ENCODE peak calls at places on chromosomes 7 and 10, in four cellular contexts. One of them, this sample, is unnamed. For H3K36me3 and H3K4me1, the result is how much of the 10 kb centered on the place peaks cover.

GRCh38 chr10:102132193-102132562 is 662 bp upstream of the PPRC1 start:
- DNase-seq in stomach: no peak
- DNase-seq in Panc1: no peak
- DNase-seq in aorta: no peak
- DNase-seq in this sample: no peak

GRCh38 chr10:109274681-109275080 is 648.6 kb downstream of the XPNPEP1 start:
- DNase-seq in aorta: no peak
- DNase-seq in stomach: no peak
- DNase-seq in Panc1: no peak
- DNase-seq in this sample: no peak

GRCh38 chr7:4265676-4266075 is 416.4 kb upstream of the FOXK1 start:
- DNase-seq in aorta: no peak
- DNase-seq in Panc1: no peak
- DNase-seq in stomach: no peak
- DNase-seq in this sample: no peak

GRCh38 chr10:91632671-91633550 is at the start of gene PPP1R3C:
- DNase-seq in Panc1: peak
- DNase-seq in aorta: peak
- DNase-seq in stomach: peak
- DNase-seq in this sample: peak

GRCh38 chr7:47093254-47093798 is 488.6 kb downstream of the TNS3 start:
- DNase-seq in stomach: no peak
- DNase-seq in aorta: no peak
- DNase-seq in Panc1: no peak
- DNase-seq in this sample: no peak

GRCh38 chr7:46859963-46860475 is 721.9 kb downstream of the TNS3 start:
- DNase-seq in Panc1: no peak
- DNase-seq in stomach: no peak
- DNase-seq in aorta: no peak
- DNase-seq in this sample: no peak

GRCh38 chr10:101611506-101611905 is 23.4 kb downstream of the DPCD start:
- DNase-seq in aorta: no peak
- DNase-seq in Panc1: no peak
- DNase-seq in stomach: no peak
- DNase-seq in this sample: no peak

GRCh38 chr7:30757343-30757695 is 5.4 kb downstream of the INMT start:
- DNase-seq in Panc1: no peak
- DNase-seq in aorta: no peak
- DNase-seq in stomach: no peak
- DNase-seq in this sample: no peak

GRCh38 chr10:128084991-128085390 is 41.2 kb downstream of the MKI67 start:
- DNase-seq in Panc1: no peak
- DNase-seq in stomach: no peak
- DNase-seq in aorta: no peak
- DNase-seq in this sample: no peak

DNA sequence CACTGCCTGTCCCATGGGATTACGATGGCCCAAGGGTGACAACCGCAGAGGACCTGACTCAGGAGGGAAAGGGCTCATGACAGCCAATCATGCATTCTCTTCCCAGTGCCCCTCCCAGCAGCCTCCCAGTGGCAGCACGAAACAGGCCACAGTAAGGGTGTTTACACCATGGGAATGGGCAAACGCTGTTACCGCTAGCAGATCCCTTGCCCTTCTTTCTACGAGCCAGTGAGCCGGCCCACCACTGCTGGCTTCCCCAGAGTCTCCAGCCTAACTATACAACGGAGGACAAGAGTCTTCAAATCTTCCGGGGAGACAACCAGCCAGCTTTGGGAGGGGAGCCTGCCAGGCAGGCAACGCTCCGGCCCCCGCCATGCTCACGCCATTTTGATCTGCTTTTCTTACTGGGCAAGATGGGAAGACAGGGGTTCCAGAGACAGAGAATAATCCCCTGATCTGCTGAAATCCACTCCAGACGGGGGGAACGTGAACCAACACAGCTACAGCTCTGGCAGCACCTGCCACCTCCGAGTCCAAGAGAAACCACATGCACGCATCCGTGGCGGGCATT is 69.8 kb downstream of the SLC29A4 start:
- DNase-seq in stomach: no peak
- DNase-seq in aorta: no peak
- DNase-seq in Panc1: no peak
- DNase-seq in this sample: no peak
- H3K36me3 ChIP-seq in stomach: under half
- H3K36me3 ChIP-seq in aorta: under half
- H3K36me3 ChIP-seq in Panc1: under half
- H3K36me3 ChIP-seq in this sample: half or more

GRCh38 chr10:24466616-24466949 is 257.1 kb downstream of the ARHGAP21 start:
- DNase-seq in stomach: no peak
- DNase-seq in aorta: no peak
- DNase-seq in Panc1: no peak
- DNase-seq in this sample: no peak
- H3K4me3 ChIP-seq in stomach: peak
- H3K4me3 ChIP-seq in aorta: no peak
- H3K4me3 ChIP-seq in Panc1: peak
- H3K4me3 ChIP-seq in this sample: no peak

GRCh38 chr10:124423813-124424212 is 5.1 kb upstream of the OAT start:
- DNase-seq in Panc1: no peak
- DNase-seq in stomach: peak
- DNase-seq in aorta: no peak
- DNase-seq in this sample: no peak

GRCh38 chr10:124420254-124420653 is 1.5 kb upstream of the OAT start:
- DNase-seq in stomach: peak
- DNase-seq in aorta: peak
- DNase-seq in Panc1: no peak
- DNase-seq in this sample: no peak

GRCh38 chr10:124419635-124420034 is 912 bp upstream of the OAT start:
- DNase-seq in Panc1: no peak
- DNase-seq in stomach: peak
- DNase-seq in aorta: peak
- DNase-seq in this sample: peak

GRCh38 chr10:124425227-124425962 is 6.7 kb upstream of the OAT start:
- DNase-seq in Panc1: no peak
- DNase-seq in stomach: peak
- DNase-seq in aorta: no peak
- DNase-seq in this sample: no peak

GRCh38 chr10:124422742-124423141 is 4.0 kb upstream of the OAT start:
- DNase-seq in aorta: peak
- DNase-seq in stomach: no peak
- DNase-seq in Panc1: no peak
- DNase-seq in this sample: no peak
- H3K4me1 ChIP-seq in aorta: under half
- H3K4me1 ChIP-seq in stomach: under half
- H3K4me1 ChIP-seq in Panc1: under half
- H3K4me1 ChIP-seq in this sample: under half

DNA sequence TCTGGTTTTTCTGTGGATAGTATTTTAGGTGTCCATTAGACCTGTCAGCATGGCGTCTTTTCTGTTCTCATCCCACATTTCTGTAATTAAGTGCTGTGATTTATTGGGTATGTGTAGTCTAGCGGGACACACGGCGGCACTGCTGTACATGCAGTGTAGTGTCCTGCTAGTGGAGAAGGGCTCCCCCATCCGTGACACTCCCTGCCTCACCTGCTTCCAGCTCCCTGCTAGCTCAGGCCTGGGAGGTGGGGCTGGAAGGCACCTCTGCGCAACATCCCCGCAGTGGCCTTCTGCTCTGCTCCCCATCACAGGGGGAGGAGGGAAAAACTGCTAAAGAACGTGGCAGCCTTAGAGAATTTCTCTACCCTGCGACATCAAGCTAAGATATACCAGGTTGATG is 19.5 kb downstream of the SEPHS1 start:
- DNase-seq in Panc1: no peak
- DNase-seq in stomach: no peak
- DNase-seq in aorta: peak
- DNase-seq in this sample: no peak
- H3K36me3 ChIP-seq in Panc1: under half
- H3K36me3 ChIP-seq in stomach: under half
- H3K36me3 ChIP-seq in aorta: under half
- H3K36me3 ChIP-seq in this sample: half or more

DNA sequence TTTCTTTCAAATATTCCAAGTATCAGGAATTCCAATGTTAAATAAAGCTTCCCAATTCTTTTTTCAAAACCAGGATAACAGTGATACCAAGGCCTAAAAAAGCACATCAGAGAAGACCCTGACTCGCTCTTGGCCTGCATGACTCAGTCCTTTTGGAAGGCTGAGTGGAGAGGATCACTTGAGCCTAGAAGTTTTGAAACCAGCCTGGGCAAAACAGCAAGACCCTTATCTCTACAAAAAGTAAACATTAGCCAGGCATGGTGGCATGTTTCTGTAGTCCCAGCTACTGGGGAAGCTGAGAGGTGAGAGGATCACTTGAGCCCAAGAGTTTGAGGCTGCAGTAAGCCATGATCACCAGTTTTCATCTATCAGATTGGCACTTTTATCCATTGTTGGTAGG is 18.7 kb downstream of the NFE2L3 start:
- DNase-seq in Panc1: no peak
- DNase-seq in aorta: no peak
- DNase-seq in stomach: no peak
- DNase-seq in this sample: no peak
- H3K4me3 ChIP-seq in Panc1: no peak
- H3K4me3 ChIP-seq in aorta: no peak
- H3K4me3 ChIP-seq in stomach: no peak
- H3K4me3 ChIP-seq in this sample: no peak

DNA sequence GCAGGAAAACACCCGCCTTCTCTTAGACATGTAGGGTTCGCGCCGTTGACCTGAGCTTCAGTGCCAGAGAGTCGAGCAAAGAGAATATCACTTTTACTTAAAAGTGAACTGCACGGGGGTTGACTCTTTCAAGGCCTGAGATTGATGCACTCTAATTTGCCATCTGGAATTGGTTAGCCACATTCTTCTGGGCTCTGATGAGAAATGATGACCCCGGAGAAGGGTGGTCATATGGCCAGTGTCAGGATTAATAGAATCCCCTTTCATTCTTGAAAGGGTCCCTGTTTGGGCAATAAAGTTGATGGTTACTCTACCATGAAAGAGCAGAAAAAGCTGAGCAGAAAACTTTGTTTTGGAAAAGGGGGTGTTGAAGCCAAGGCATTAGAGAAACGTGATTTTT is 31.2 kb downstream of the GRK5 start:
- DNase-seq in aorta: no peak
- DNase-seq in Panc1: no peak
- DNase-seq in stomach: no peak
- DNase-seq in this sample: no peak
- H3K4me1 ChIP-seq in aorta: under half
- H3K4me1 ChIP-seq in Panc1: under half
- H3K4me1 ChIP-seq in stomach: under half
- H3K4me1 ChIP-seq in this sample: under half

DNA sequence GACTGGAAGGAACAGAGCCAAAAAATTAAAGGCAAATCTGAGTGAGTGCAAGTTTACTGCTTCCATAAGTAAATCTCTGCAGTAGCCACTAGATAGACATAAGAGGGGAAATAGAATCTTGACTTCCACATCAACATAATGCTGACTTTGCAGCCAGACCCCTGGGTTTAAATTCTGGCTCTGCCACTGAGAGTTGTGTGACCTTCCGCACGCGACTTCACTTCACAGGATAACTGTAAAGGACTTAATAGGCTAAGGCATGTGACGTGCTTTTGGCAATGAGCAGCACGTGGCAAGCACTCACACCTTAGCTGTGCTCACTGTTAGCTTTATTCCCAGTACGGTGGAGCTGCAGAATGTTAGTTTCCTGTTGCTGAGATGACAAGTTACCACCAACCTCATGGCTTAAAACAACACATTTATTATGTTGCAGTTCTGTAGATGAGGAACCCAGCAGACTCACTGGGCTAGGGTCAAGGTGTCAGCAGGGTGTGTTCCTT is 286.0 kb downstream of the CELF2 start:
- DNase-seq in stomach: no peak
- DNase-seq in aorta: peak
- DNase-seq in Panc1: no peak
- DNase-seq in this sample: no peak
- H3K36me3 ChIP-seq in stomach: under half
- H3K36me3 ChIP-seq in aorta: under half
- H3K36me3 ChIP-seq in Panc1: under half
- H3K36me3 ChIP-seq in this sample: half or more

GRCh38 chr7:137996386-137996851 is 5.5 kb downstream of the CREB3L2 start:
- DNase-seq in Panc1: no peak
- DNase-seq in aorta: peak
- DNase-seq in stomach: peak
- DNase-seq in this sample: no peak
- H3K4me3 ChIP-seq in Panc1: no peak
- H3K4me3 ChIP-seq in aorta: peak
- H3K4me3 ChIP-seq in stomach: no peak
- H3K4me3 ChIP-seq in this sample: peak

This sample was measured in tibial artery.